ENCODE peak calls at places on chromosomes 13 and 19, in seven cellular contexts. K is CD4-positive, CD25-positive, alpha-beta regulatory T cell; A is HS-5; C is activated T-cell treated with anti-CD3 and anti-CD28 coated beads, Interleukin-2, amount 50 U/mL, for 1 hour; Y is effector memory CD8-positive, alpha-beta T cell; S is HFF-Myc; X is AG04449. R is an unnamed sample.

GRCh38 chr13:33281951-33282595 is 3.5 kb downstream of the STARD13 start:
- DNase-seq in S (no peak), Y (no peak), C (no peak), X (no peak), A (peak; percentile 62), K (no peak), R (no peak)

GRCh38 chr13:112060899-112061366 is 6.0 kb upstream of the SOX1 start:
- DNase-seq in S (no peak), Y (no peak), X (no peak), A (no peak), C (no peak), K (no peak), R (no peak)

GRCh38 chr13:113849981-113850721 is 13.7 kb downstream of the GAS6 start:
- DNase-seq in S (no peak), C (no peak), X (no peak), A (no peak), K (no peak), Y (no peak), R (no peak)

GRCh38 chr13:50699874-50700663 is 143.4 kb downstream of the DLEU7 start:
- DNase-seq in S (no peak), Y (no peak), A (no peak), K (no peak), X (no peak), C (no peak), R (no peak)

GRCh38 chr19:43474986-43475705 is 9.7 kb upstream of the LYPD3 start:
- DNase-seq in A (no peak), C (peak; percentile 99), K (peak; percentile 95), Y (peak; percentile 96), X (peak; percentile 53), S (peak; percentile 73), R (peak; percentile 95)

GRCh38 chr13:110347535-110348308 is 40.6 kb downstream of the COL4A2 start:
- DNase-seq in K (no peak), S (no peak), A (peak; percentile 53), Y (no peak), C (no peak), X (no peak), R (no peak)

GRCh38 chr19:46328079-46328478 is 18.8 kb upstream of the PPP5C start:
- DNase-seq in X (no peak), S (no peak), C (no peak), Y (no peak), A (no peak), K (no peak), R (no peak)

GRCh38 chr19:2210987-2211740 is 25.0 kb downstream of the PLEKHJ1 start:
- DNase-seq in K (no peak), S (no peak), C (no peak), X (no peak), A (no peak), Y (no peak), R (no peak)

GRCh38 chr13:28744091-28744536 is 25.3 kb upstream of the SLC46A3 start:
- DNase-seq in C (no peak), A (no peak), K (no peak), S (no peak), Y (no peak), X (no peak), R (no peak)

GRCh38 chr13:23531446-23531845 is 38.8 kb upstream of the TNFRSF19 start:
- DNase-seq in K (no peak), X (no peak), C (no peak), Y (no peak), A (no peak), S (no peak), R (no peak)

GRCh38 chr13:111920932-111921705 is 145.8 kb upstream of the SOX1 start:
- DNase-seq in C (no peak), Y (no peak), A (no peak), S (no peak), K (no peak), X (no peak), R (no peak)

R was measured in B cell.